ENCODE peak calls at places on chromosomes 11 and 22, in seven cellular contexts. L is K562, W is transverse colon, K is MM.1S, H is AG04450, J is upper lobe of right lung, F is lung. O is an unnamed sample.

GRCh38 chr22:28424427-28425080 is 255.1 kb downstream of the TTC28 start:
- DNase-seq in W (no peak), L (no peak), F (no peak), H (peak), J (no peak), K (no peak), O (peak)

GRCh38 chr11:105000167-105000566 is 22.8 kb downstream of the CASP5 start:
- DNase-seq in J (no peak), K (no peak), L (no peak), F (no peak), H (no peak), W (no peak), O (peak)

GRCh38 chr11:115980336-115980735 is 476.1 kb upstream of the CADM1 start:
- DNase-seq in K (no peak), H (no peak), L (no peak), F (no peak), W (no peak), J (no peak), O (no peak)

GRCh38 chr11:116984589-116984988 is 113.6 kb downstream of the SIK3 start:
- DNase-seq in L (no peak), H (peak), W (no peak), J (no peak), K (no peak), F (no peak), O (no peak)

GRCh38 chr11:8167796-8168195 is 1.0 kb downstream of the RIC3 start:
- DNase-seq in K (no peak), W (no peak), H (no peak), J (no peak), F (no peak), L (no peak), O (no peak)

GRCh38 chr11:67267188-67268035 is 1.1 kb downstream of the GRK2 start:
- DNase-seq in J (peak), F (no peak), W (peak), L (no peak), H (no peak), K (peak), O (peak)

GRCh38 chr11:2529173-2529572 is 84.4 kb downstream of the KCNQ1 start:
- DNase-seq in L (no peak), K (no peak), W (peak), J (no peak), H (no peak), F (no peak), O (no peak)

GRCh38 chr11:7657306-7658025 is 15.8 kb downstream of the CYB5R2 start:
- DNase-seq in J (no peak), L (peak), W (peak), F (peak), H (no peak), K (peak), O (peak)

GRCh38 chr22:28788601-28789000 is 11.8 kb downstream of the XBP1 start:
- DNase-seq in L (no peak), J (no peak), K (no peak), W (no peak), F (no peak), H (no peak), O (no peak)

GRCh38 chr11:10302294-10302743 is 2.6 kb upstream of the ADM start:
- DNase-seq in F (peak), H (no peak), K (no peak), W (no peak), L (no peak), J (no peak), O (no peak)

GRCh38 chr11:77370217-77370616 is 68.7 kb upstream of the GDPD4 start:
- DNase-seq in K (no peak), H (no peak), J (no peak), L (no peak), W (no peak), F (no peak), O (no peak)

GRCh38 chr22:20392983-20393704 is 807 bp upstream of the ZNF74 start:
- DNase-seq in W (no peak), J (peak), L (no peak), K (no peak), H (no peak), F (no peak), O (no peak)

GRCh38 chr22:39994046-39994565 is 648 bp upstream of the FAM83F start:
- DNase-seq in F (no peak), J (no peak), W (no peak), H (no peak), K (no peak), L (peak), O (no peak)

GRCh38 chr11:101870510-101870909 is 44.3 kb upstream of the CEP126 start:
- DNase-seq in L (no peak), W (no peak), K (no peak), F (no peak), J (no peak), H (no peak), O (no peak)

GRCh38 chr11:12209096-12209495 is 98.7 kb downstream of the MICAL2 start:
- DNase-seq in J (no peak), K (no peak), L (no peak), H (no peak), F (no peak), W (no peak), O (no peak)

GRCh38 chr11:71071736-71072509 is 180.5 kb downstream of the SHANK2 start:
- DNase-seq in K (no peak), H (no peak), J (no peak), L (no peak), W (no peak), F (no peak), O (no peak)

GRCh38 chr11:118263694-118264567 is at the start of gene MPZL2:
- DNase-seq in W (peak), J (peak), F (peak), H (no peak), K (peak), L (no peak), O (peak)

GRCh38 chr11:46238078-46238966 is 39.1 kb upstream of the CREB3L1 start:
- DNase-seq in W (peak), L (peak), H (no peak), J (peak), F (peak), K (no peak), O (no peak)

GRCh38 chr11:70567680-70568503 is 169.6 kb downstream of the CTTN start:
- DNase-seq in L (no peak), F (no peak), W (peak), K (no peak), H (no peak), J (peak), O (no peak)

GRCh38 chr11:113865873-113866272 is 9.5 kb downstream of the USP28 start:
- DNase-seq in L (no peak), W (no peak), H (no peak), J (no peak), F (no peak), K (no peak), O (no peak)
- H3K27ac ChIP-seq in L (no peak), W (no peak), H (no peak), J (no peak), F (no peak), K (no peak), O (no peak)

DNA sequence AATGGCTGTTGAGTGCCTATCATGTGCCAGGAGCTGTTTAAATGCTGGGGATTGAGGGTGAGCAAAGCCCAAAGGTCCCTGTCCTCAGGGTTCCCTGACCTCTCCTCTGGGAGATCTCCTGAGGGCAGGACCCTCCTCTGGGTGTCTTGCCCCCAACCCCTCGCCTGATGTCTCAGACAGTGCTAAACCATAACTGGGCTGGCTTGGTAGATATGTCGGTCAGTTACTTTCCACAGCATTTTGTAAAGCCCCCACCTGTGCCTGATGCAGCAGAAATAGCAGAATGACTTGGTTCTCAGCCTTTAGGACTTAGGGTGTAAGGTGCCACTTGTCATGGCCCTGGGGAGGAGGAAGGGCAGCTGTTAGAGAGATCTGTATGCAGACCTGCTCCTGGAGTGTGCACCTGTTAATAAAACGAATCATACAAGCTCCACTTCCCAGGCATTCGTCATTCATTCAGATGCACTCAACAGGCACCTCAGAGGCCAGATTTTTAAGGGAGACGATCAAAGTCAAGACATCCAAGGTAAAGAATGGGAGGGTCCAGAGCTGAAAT is 88.1 kb downstream of the TP53I11 start:
- DNase-seq in L (no peak), H (no peak), J (no peak), W (no peak), F (no peak), K (peak), O (no peak)
- H3K27ac ChIP-seq in L (no peak), H (peak), J (no peak), W (peak), F (peak), K (peak), O (no peak)

GRCh38 chr11:15519911-15520310 is 405.2 kb downstream of the INSC start:
- DNase-seq in J (no peak), L (no peak), H (no peak), K (no peak), W (no peak), F (no peak), O (no peak)
- H3K27ac ChIP-seq in J (no peak), L (no peak), H (no peak), K (no peak), W (no peak), F (no peak), O (no peak)

GRCh38 chr11:129195682-129196081 is 3.6 kb upstream of the ARHGAP32 start:
- DNase-seq in H (no peak), L (no peak), J (no peak), F (no peak), K (no peak), W (no peak), O (no peak)

GRCh38 chr11:129191649-129192048 is 476 bp downstream of the ARHGAP32 start:
- DNase-seq in W (no peak), J (no peak), K (no peak), L (no peak), H (no peak), F (no peak), O (no peak)

GRCh38 chr11:129190087-129190486 is 2.0 kb downstream of the ARHGAP32 start:
- DNase-seq in K (no peak), J (no peak), L (no peak), F (no peak), H (no peak), W (peak), O (no peak)

GRCh38 chr11:129189646-129190045 is 2.5 kb downstream of the ARHGAP32 start:
- DNase-seq in F (no peak), W (no peak), L (no peak), H (no peak), J (no peak), K (no peak), O (no peak)

GRCh38 chr11:129192150-129192549 is at the start of gene ARHGAP32:
- DNase-seq in W (peak), K (no peak), F (no peak), L (no peak), H (no peak), J (no peak), O (no peak)
- H3K27ac ChIP-seq in W (peak), K (no peak), F (no peak), L (no peak), H (no peak), J (no peak), O (no peak)

GRCh38 chr11:88404932-88405710 is 67.6 kb upstream of the CTSC start:
- DNase-seq in L (no peak), K (no peak), J (no peak), H (no peak), W (no peak), F (no peak), O (no peak)

GRCh38 chr11:88405853-88406252 is 68.3 kb upstream of the CTSC start:
- DNase-seq in L (no peak), J (no peak), F (no peak), W (no peak), K (no peak), H (no peak), O (no peak)

GRCh38 chr11:88410056-88410455 is 72.5 kb upstream of the CTSC start:
- DNase-seq in F (no peak), K (no peak), W (no peak), L (no peak), H (no peak), J (no peak), O (no peak)

GRCh38 chr11:88404363-88404762 is 66.8 kb upstream of the CTSC start:
- DNase-seq in H (no peak), F (no peak), L (no peak), J (no peak), K (no peak), W (no peak), O (no peak)

DNA sequence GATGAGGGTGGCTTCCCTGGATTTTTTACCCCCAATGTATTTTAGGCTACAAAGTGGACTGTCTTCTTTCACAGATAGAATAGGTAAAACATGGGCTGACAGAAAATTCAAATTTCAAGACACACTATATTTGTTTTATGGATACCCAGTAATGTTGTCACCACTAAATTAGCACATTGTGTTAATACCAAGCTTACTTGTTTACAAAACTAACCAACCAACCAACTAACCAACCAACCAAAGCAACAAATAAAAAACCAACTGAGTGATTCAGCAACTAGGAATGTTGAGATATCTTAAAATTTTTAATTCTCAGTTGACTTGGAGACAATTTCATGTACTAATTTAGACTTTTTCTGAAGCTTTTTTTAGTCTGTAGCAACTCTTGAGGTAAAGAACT is 69.3 kb upstream of the CTSC start:
- DNase-seq in F (no peak), K (no peak), L (no peak), H (no peak), J (no peak), W (no peak), O (no peak)
- H3K27ac ChIP-seq in F (no peak), K (no peak), L (no peak), H (no peak), J (no peak), W (no peak), O (no peak)

O was measured in HepG2.